ENCODE peak calls at places on chromosomes 12 and 14, in five cellular contexts. S is neural progenitor cell, U is IMR-90, J is K562, N is DND-41. T is an unnamed sample.

GRCh38 chr14:24734917-24735500 is 101.0 kb upstream of the GZMB start:
- DNase-seq in S (peak; percentile 83), U (peak; percentile 69), J (peak; percentile 64), N (peak; percentile 24), T (peak; percentile 36)

GRCh38 chr12:21989819-21990412 is 48.7 kb upstream of the ABCC9 start:
- DNase-seq in S (no peak), U (peak; percentile 66), J (peak; percentile 34), N (no peak), T (no peak)

GRCh38 chr14:20530771-20531571 is 25.6 kb downstream of the RNASE10 start:
- DNase-seq in S (peak; percentile 86), U (peak; percentile 69), J (peak; percentile 75), N (peak; percentile 75), T (peak; percentile 60)

GRCh38 chr12:113246478-113247122 is 25.3 kb downstream of the TPCN1 start:
- DNase-seq in S (no peak), U (peak; percentile 38), J (no peak), N (no peak), T (no peak)

GRCh38 chr12:93375906-93376305 is 1.8 kb upstream of the NUDT4 start:
- DNase-seq in S (no peak), U (no peak), J (no peak), N (no peak), T (no peak)

GRCh38 chr12:52577316-52577715 is 3.7 kb upstream of the KRT74 start:
- DNase-seq in S (no peak), U (no peak), J (no peak), N (no peak), T (no peak)

GRCh38 chr12:109608796-109609195 is 35.2 kb downstream of the MVK start:
- DNase-seq in S (no peak), U (no peak), J (no peak), N (no peak), T (no peak)

GRCh38 chr14:36657409-36658090 is 4.1 kb upstream of the PAX9 start:
- DNase-seq in S (peak; percentile 72), U (no peak), J (no peak), N (no peak), T (no peak)

GRCh38 chr12:91422811-91423210 is 240.2 kb upstream of the DCN start:
- DNase-seq in S (no peak), U (no peak), J (no peak), N (no peak), T (no peak)

GRCh38 chr12:80053048-80053790 is 46.1 kb upstream of the OTOGL start:
- DNase-seq in S (no peak), U (peak; percentile 96), J (no peak), N (no peak), T (no peak)

GRCh38 chr12:89745286-89745685 is 36.6 kb upstream of the ATP2B1 start:
- DNase-seq in S (no peak), U (no peak), J (no peak), N (no peak), T (no peak)

GRCh38 chr12:68788554-68789143 is 19.3 kb upstream of the MDM2 start:
- DNase-seq in S (no peak), U (no peak), J (no peak), N (no peak), T (no peak)

GRCh38 chr12:175250-175649 is 38.7 kb downstream of the SLC6A12 start:
- DNase-seq in S (no peak), U (no peak), J (no peak), N (no peak), T (no peak)

GRCh38 chr14:51479584-51480305 is 172.0 kb upstream of the FRMD6 start:
- DNase-seq in S (no peak), U (peak; percentile 49), J (no peak), N (no peak), T (no peak)

GRCh38 chr12:124385219-124385969 is 90.5 kb downstream of the RFLNA start:
- DNase-seq in S (no peak), U (peak; percentile 85), J (no peak), N (no peak), T (no peak)

GRCh38 chr12:116040412-116040811 is 237.1 kb downstream of the MED13L start:
- DNase-seq in S (no peak), U (peak; percentile 60), J (no peak), N (no peak), T (no peak)

GRCh38 chr12:6612247-6612646 is 5.1 kb upstream of the CHD4 start:
- DNase-seq in S (no peak), U (no peak), J (peak; percentile 59), N (peak; percentile 62), T (peak; percentile 23)

GRCh38 chr14:103057372-103058208 is at the start of gene CDC42BPB:
- DNase-seq in S (peak; percentile 98), U (peak; percentile 90), J (peak; percentile 85), N (no peak), T (peak; percentile 68)

GRCh38 chr12:55745361-55746146 is 2.6 kb downstream of the GDF11 start:
- DNase-seq in S (peak; percentile 96), U (no peak), J (peak; percentile 67), N (no peak), T (no peak)

GRCh38 chr14:37721976-37722659 is 126.7 kb downstream of the TTC6 start:
- DNase-seq in S (no peak), U (peak; percentile 11), J (no peak), N (no peak), T (no peak)

GRCh38 chr12:22321620-22322019 is 12.9 kb downstream of the ST8SIA1 start:
- DNase-seq in S (peak; percentile 7), U (no peak), J (peak; percentile 3), N (no peak), T (no peak)

GRCh38 chr12:29782821-29783772 is 645 bp downstream of the TMTC1 start:
- DNase-seq in S (peak; percentile 77), U (peak; percentile 31), J (no peak), N (no peak), T (peak; percentile 49)

GRCh38 chr12:71504471-71504852 is 64.9 kb downstream of the LGR5 start:
- DNase-seq in S (peak; percentile 62), U (no peak), J (no peak), N (no peak), T (no peak)

GRCh38 chr14:75493580-75494130 is 28.6 kb upstream of the BATF start:
- DNase-seq in S (no peak), U (no peak), J (no peak), N (no peak), T (no peak)
- H2AFZ ChIP-seq in S (no peak overlapping the region), U (no peak overlapping the region), J (no peak overlapping the region), N (no peak overlapping the region), T (no peak overlapping the region)

GRCh38 chr12:49587174-49587908 is 18.1 kb downstream of the FAM186B start:
- DNase-seq in S (no peak), U (no peak), J (no peak), N (no peak), T (no peak)
- TF ChIP-seq CTCF in S (peak; percentile 7), U (no peak), J (no peak), N (peak; percentile 22), T (no peak)

GRCh38 chr12:76634074-76634570 is 74.6 kb upstream of the OSBPL8 start:
- DNase-seq in S (peak; percentile 73), U (no peak), J (no peak), N (no peak), T (no peak)
- H2AFZ ChIP-seq in S (no peak overlapping the region), U (no peak overlapping the region), J (no peak overlapping the region), N (no peak overlapping the region), T (no peak overlapping the region)

GRCh38 chr14:99938376-99938775 is 126.8 kb upstream of the EVL start:
- DNase-seq in S (no peak), U (no peak), J (no peak), N (no peak), T (no peak)

GRCh38 chr14:99937475-99938244 is 127.6 kb upstream of the EVL start:
- DNase-seq in S (no peak), U (no peak), J (no peak), N (no peak), T (no peak)

GRCh38 chr14:99936056-99936455 is 129.2 kb upstream of the EVL start:
- DNase-seq in S (no peak), U (peak; percentile 64), J (no peak), N (no peak), T (no peak)

GRCh38 chr14:99938896-99939295 is 126.3 kb upstream of the EVL start:
- DNase-seq in S (no peak), U (no peak), J (no peak), N (no peak), T (no peak)

DNA sequence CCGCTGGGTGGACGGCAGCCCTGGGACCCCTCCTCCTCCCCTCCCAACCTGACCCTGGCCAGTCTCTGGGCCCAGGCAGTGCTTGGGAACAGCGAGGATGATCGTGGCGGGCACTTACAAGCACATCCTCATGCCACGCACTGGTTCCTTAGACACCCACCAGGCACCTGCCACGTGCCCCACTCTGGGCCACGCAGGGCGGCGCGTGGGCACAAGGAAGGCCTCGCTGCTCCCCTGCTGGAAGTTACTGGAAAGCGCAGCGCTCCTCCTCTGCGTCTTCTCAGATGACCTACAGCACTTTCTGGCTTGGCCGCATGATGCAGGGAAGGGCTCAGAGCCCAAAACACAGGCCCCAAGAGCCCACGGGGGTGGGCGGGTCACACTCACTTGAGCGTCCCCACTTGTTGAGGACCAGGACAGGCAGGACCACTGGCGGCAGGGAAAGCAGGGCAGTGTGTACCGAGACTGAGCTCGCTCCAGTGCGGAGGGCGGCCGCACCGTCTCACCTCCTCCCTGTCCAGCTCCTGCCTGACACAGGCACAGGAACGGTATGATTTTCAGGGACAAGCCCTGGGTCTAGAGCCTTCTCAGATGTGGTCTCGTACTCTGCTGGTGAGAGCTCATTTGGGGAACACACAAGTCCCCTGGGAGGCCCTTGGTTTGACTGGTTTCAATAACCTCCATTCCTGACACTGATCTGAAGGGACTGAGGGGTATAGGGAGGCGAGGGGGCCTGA is 128.3 kb upstream of the EVL start:
- DNase-seq in S (no peak), U (no peak), J (no peak), N (no peak), T (no peak)
- TF ChIP-seq CTCF in S (peak; percentile 5), U (no peak), J (no peak), N (peak; percentile 20), T (no peak)

DNA sequence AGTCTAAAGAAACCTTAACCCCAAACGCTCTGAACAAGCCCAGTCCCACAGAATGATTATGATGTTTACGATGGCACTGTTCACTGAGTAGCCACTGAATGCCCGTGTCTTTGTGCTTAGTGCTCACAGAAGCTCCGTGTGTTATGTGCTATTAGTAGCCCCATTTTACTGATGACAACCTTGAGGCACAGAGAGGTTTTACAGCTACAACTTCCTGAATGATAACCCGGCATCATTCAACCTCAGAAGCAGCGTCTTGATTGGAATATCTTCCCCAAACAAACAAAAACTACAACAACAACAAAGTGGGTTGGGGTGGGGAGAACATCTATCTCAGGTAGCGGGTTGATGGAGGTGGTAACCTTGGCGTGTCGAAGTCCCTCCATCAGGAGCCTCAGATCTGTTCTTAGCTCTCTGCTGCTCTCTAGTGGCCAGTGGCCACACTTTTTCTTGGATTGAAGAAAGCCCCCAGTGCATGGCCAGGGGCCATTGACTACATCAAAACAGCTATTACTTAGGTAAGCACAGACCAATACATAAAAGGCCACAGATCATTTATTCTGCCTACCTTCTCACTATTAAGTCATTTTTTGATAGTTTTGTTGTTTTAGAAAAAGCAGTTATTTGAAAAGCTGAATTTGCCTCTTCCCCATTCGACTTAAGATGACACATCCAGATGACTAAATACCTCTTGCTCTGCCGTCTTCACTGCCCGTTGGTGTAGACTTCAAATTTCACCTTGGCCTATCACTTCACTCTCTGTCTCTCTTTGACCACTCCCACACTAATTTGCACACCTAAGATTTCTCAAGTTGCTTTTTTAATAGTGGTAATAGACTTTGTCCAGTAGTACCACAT is 376.9 kb downstream of the GALC start:
- DNase-seq in S (peak; percentile 80), U (peak; percentile 19), J (peak; percentile 44), N (peak; percentile 58), T (peak; percentile 70)
- H2AFZ ChIP-seq in S (no peak overlapping the region), U (no peak overlapping the region), J (no peak overlapping the region), N (no peak overlapping the region), T (peak overlapping the region; percentile 25)